ENCODE peak calls at places on chromosomes 6 and 20, in five cellular contexts. B is fibroblast of pulmonary artery, N is tibial artery, P is IMR-90, W is heart left ventricle. C is an unnamed sample.
A peak's percentile ranks its signal among the peaks of the same experiment; 100 is the strongest.

GRCh38 chr6:159508966-159509365 is 184.1 kb downstream of the SOD2 start:
- DNase-seq in P (no peak), W (no peak), N (no peak), B (no peak), C (no peak)

GRCh38 chr6:26195376-26195923 is 108.2 kb downstream of the HFE start:
- DNase-seq in W (peak; percentile 92), P (peak; percentile 97), B (peak; percentile 96), N (peak; percentile 93), C (peak; percentile 97)

GRCh38 chr20:57397693-57398108 is 6.5 kb downstream of the RBM38 start:
- DNase-seq in W (no peak), P (no peak), N (no peak), B (no peak), C (peak; percentile 68)

GRCh38 chr20:17226410-17227198 is at the start of gene PCSK2:
- DNase-seq in W (no peak), P (peak; percentile 57), B (peak; percentile 33), N (no peak), C (peak; percentile 41)

GRCh38 chr6:155174576-155175174 is 89.1 kb upstream of the CLDN20 start:
- DNase-seq in P (peak; percentile 81), B (peak; percentile 90), W (peak; percentile 50), N (peak; percentile 55), C (peak; percentile 54)

GRCh38 chr6:170553686-170554085 is 483 bp upstream of the TBP start:
- DNase-seq in W (no peak), B (peak; percentile 60), P (peak; percentile 37), N (peak; percentile 23), C (no peak)

GRCh38 chr6:126625019-126625418 is 285.1 kb downstream of the CENPW start:
- DNase-seq in B (peak; percentile 65), W (no peak), P (peak; percentile 31), N (no peak), C (no peak)

GRCh38 chr6:4280721-4281120 is 145.3 kb upstream of the ECI2 start:
- DNase-seq in N (no peak), P (peak; percentile 91), B (peak; percentile 84), W (no peak), C (no peak)

GRCh38 chr20:38658879-38659612 is 57.4 kb downstream of the ARHGAP40 start:
- DNase-seq in W (no peak), N (no peak), P (no peak), B (peak; percentile 20), C (no peak)

DNA sequence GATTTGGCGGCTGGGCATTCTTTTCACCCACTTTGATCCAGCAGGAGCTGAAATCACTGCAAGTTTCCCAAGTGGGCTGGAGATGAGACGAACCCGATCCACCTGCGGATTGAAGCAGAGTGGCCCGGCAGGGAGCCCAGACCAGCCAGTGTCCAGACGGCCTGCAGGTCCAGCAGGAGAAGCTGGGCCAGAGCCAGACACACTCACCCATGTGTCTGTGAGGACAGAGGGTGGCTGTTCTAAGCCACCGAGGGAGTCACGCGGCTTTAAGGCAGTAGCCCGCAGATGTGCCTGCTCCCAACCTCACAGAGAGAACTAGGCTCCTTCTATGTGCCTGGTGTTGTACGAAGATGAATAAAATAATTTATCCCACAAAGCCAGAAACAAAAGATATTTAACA is 200.7 kb downstream of the WDR27 start:
- DNase-seq in B (no peak), N (no peak), P (no peak), W (no peak), C (no peak)
- H3K4me3 ChIP-seq in B (no peak overlapping the region), N (no peak overlapping the region), P (no peak overlapping the region), W (no peak overlapping the region), C (no peak overlapping the region)

DNA sequence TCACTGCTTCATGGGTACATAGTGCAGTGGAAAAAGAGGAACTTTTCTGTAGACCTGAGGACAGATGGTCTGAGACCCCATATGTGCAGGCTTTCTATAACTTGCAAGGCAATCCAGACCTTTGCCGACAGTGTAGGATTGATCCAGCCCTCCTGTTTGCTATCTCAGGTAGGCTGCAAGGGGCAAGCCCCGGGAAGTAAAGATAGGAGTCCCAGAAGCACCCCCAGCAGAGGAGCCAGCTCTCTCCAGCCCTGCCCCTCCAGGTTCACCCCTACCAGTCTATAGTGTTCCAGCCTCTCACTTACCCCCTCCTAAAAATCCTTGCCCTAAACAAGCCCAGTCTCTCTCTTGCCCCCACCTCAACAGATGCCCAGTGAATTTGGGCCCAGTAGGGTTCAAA is 96.2 kb downstream of the FAXC start:
- DNase-seq in W (no peak), B (no peak), N (no peak), P (no peak), C (no peak)
- H3K4me3 ChIP-seq in W (no peak overlapping the region), B (no peak overlapping the region), N (no peak overlapping the region), P (no peak overlapping the region), C (no peak overlapping the region)

DNA sequence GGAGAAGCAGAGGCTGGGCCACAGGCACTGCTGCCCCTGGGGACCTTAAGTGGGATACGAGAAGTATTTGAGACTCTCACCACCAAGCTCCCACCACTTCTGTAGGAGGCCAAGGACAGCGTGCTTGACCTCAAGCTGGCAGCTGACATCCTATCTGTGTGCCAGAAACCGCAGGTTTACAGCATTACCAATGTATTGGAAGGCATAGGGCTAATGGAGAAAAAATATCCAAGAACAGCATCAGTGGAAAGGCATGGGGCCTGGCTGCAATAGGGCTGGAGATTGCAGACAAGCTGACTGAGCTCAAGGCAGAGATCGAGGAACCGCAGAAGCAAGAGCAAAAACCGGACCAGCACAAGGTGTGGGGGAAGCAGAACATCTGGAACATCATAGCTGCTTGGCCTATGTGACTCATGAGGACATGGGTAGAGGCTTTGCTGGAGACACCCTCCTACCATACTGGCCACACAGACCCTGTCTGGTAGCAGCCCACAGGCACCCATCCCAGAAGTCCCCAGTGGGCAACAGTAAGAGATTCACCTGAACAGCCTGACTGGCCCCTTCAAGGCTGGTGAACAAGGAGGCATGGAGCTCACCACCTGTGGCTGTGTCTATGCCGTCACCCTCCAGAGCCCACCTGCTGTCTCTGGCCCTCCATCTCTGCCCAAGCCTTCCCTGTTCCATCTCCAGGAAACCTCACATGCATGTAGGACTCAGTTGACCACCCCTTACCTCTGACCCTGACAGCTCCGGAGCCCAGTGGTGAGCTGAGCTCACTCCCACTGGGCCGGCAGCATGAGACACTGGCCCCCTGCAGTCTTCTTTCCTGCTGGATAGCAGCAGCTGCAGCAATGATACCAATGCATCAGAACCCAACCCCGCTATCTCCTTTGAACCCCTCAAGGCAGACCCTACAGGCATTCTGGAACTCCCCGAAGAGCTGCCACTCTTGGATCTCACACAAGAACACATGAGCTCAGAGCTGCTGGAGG is 171.1 kb downstream of the KIF6 start:
- DNase-seq in N (no peak), P (no peak), B (no peak), W (no peak), C (no peak)
- H3K4me3 ChIP-seq in N (no peak overlapping the region), P (no peak overlapping the region), B (no peak overlapping the region), W (no peak overlapping the region), C (no peak overlapping the region)

GRCh38 chr6:105106260-105106659 is 73.6 kb downstream of the POPDC3 start:
- DNase-seq in P (no peak), B (no peak), W (no peak), N (no peak), C (no peak)
- H3K4me3 ChIP-seq in P (no peak overlapping the region), B (no peak overlapping the region), W (no peak overlapping the region), N (no peak overlapping the region), C (no peak overlapping the region)

GRCh38 chr6:137494967-137495595 is 887 bp upstream of the OLIG3 start:
- DNase-seq in P (no peak), B (no peak), N (no peak), W (no peak), C (no peak)
- H3K4me3 ChIP-seq in P (no peak overlapping the region), B (no peak overlapping the region), N (no peak overlapping the region), W (no peak overlapping the region), C (no peak overlapping the region)

C was measured in aorta.